ENCODE peak calls at places on chromosomes 5 and 9, in seven cellular contexts. L, S, Z, K, U, V and C are unnamed samples.

GRCh38 chr5:90590-91547 is 1.1 kb upstream of the PLEKHG4B start:
- DNase-seq in S (no peak), K (peak), Z (no peak), V (peak), L (no peak), U (no peak), C (peak)

GRCh38 chr9:13064060-13064459 is 215.4 kb downstream of the MPDZ start:
- DNase-seq in Z (no peak), V (no peak), S (no peak), K (no peak), U (no peak), L (no peak), C (no peak)

GRCh38 chr9:129317179-129318011 is 139.3 kb upstream of the IER5L start:
- DNase-seq in S (peak), K (peak), U (peak), Z (no peak), V (peak), L (peak), C (peak)

GRCh38 chr5:55668356-55668755 is 43.8 kb downstream of the SLC38A9 start:
- DNase-seq in V (peak), S (peak), U (no peak), Z (no peak), L (no peak), K (peak), C (peak)

GRCh38 chr9:87238545-87238944 is 259.1 kb upstream of the DAPK1 start:
- DNase-seq in K (peak), Z (no peak), L (no peak), U (no peak), V (peak), S (no peak), C (no peak)

GRCh38 chr9:82223442-82223841 is 234.9 kb downstream of the SPATA31D1 start:
- DNase-seq in K (peak), Z (no peak), U (no peak), L (no peak), S (no peak), V (no peak), C (peak)

GRCh38 chr5:63401434-63402046 is 560.7 kb downstream of the HTR1A start:
- DNase-seq in U (peak), K (peak), V (peak), Z (peak), S (peak), L (no peak), C (peak)

GRCh38 chr5:180313677-180314076 is 21.8 kb upstream of the MAPK9 start:
- DNase-seq in V (no peak), Z (no peak), L (no peak), K (no peak), U (peak), S (no peak), C (no peak)

GRCh38 chr9:116361558-116361957 is 208.0 kb downstream of the PAPPA start:
- DNase-seq in L (no peak), U (no peak), K (no peak), Z (no peak), V (no peak), S (no peak), C (no peak)

GRCh38 chr5:123752576-123752975 is 240.6 kb downstream of the CSNK1G3 start:
- DNase-seq in S (peak), V (peak), L (no peak), K (peak), Z (no peak), U (no peak), C (peak)

GRCh38 chr5:132245593-132245992 is 11.9 kb upstream of the PDLIM4 start:
- DNase-seq in Z (no peak), V (no peak), S (no peak), L (no peak), K (no peak), U (no peak), C (no peak)

GRCh38 chr5:110549301-110549700 is 177.2 kb downstream of the TMEM232 start:
- DNase-seq in S (no peak), K (no peak), V (peak), U (no peak), Z (no peak), L (no peak), C (no peak)

GRCh38 chr5:18745988-18746615 is 1111.8 kb downstream of the TAF11L14 start:
- DNase-seq in K (no peak), S (no peak), V (peak), Z (peak), U (no peak), L (peak), C (no peak)

GRCh38 chr5:176853151-176853793 is 42.9 kb downstream of the UNC5A start:
- DNase-seq in V (no peak), L (no peak), K (no peak), Z (no peak), S (no peak), U (no peak), C (no peak)

GRCh38 chr5:77356740-77357139 is 135.4 kb downstream of the WDR41 start:
- DNase-seq in L (no peak), Z (no peak), K (peak), S (peak), V (peak), U (no peak), C (no peak)

GRCh38 chr9:133576591-133577462 is 32.4 kb downstream of the FAM163B start:
- DNase-seq in U (peak), Z (no peak), S (no peak), V (peak), L (no peak), K (peak), C (peak)

GRCh38 chr5:120463991-120464626 is at the start of gene PRR16:
- DNase-seq in U (peak), K (peak), S (peak), V (peak), Z (peak), L (peak), C (peak)
- H3K4me3 ChIP-seq in U (peak), K (peak), S (peak), V (peak), Z (peak), L (peak), C (peak)

DNA sequence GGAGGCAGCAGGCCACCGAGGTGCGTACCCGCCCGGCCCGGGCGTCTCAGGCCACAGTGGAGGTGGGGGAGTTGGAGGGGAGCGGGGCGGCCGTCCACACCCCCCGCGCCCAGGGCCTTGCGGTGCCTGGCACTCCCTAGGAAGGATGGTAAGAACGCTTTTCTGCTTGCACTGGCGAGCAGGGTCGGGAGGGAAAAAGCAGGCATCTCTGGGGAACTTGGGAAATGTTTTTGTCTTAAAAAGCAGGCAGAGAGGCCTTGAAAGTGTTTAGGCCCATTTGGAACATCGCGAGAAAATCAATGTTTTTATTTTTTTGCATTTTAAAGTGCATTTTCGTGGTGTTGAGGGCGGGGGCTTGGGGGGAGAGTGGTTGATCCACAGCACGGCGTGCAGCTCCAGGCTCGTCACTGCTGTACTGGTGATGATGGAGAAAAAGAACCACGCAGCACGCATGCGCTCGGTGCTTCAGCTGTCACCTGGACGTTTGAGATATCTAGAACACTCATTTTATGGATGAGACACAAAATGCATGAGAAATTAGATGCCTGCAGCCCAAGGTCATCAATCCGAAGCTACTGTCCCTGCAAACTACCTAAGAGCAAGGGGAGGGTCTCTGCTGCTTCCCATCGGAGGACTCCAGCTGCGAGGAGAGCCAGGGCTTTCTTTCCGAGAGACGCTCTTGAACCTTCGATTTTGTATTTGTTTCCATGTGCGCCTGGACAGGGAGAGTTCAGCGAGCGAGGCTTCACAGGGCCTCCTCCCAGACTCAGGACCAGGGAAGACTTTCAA is 2.2 kb downstream of the DMRT2 start:
- DNase-seq in K (no peak), L (no peak), S (no peak), V (no peak), Z (no peak), U (no peak), C (no peak)
- TF ChIP-seq CTCF in K (no peak), L (no peak), S (no peak), V (no peak), Z (no peak), U (no peak), C (no peak)

GRCh38 chr5:137737349-137738256 is 1.7 kb upstream of the KLHL3 start:
- DNase-seq in S (peak), U (no peak), V (peak), K (peak), L (no peak), Z (peak), C (peak)
- H3K4me3 ChIP-seq in S (no peak), U (no peak), V (no peak), K (no peak), L (no peak), Z (no peak), C (no peak)

DNA sequence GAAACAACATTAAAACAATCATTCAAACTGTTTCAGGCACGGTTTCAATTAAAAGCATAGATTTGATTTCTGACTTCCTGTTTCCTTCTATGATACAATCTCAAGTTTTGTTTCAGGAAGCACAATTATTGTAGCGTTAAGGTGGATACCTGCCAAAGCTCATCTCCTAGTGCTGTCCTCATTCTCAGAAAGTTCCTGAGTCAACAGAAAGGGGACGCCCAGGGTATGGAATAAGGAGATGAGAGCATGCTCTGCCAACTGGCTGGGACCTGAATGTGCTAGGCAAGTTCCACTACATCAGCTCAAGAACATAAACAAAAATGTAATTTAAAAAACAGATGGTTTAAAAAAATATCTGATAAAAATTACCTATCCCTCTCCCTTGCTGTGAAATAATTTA is 2.1 kb upstream of the TRIM14 start:
- DNase-seq in K (no peak), V (peak), L (no peak), S (peak), U (no peak), Z (peak), C (peak)
- TF ChIP-seq CTCF in K (no peak), V (no peak), L (no peak), S (no peak), U (no peak), Z (peak), C (peak)

GRCh38 chr9:127122176-127123151 is at the start of gene ANGPTL2:
- DNase-seq in Z (peak), K (peak), U (peak), L (peak), S (peak), V (peak), C (peak)
- H3K4me3 ChIP-seq in Z (peak), K (peak), U (peak), L (peak), S (peak), V (peak), C (peak)

DNA sequence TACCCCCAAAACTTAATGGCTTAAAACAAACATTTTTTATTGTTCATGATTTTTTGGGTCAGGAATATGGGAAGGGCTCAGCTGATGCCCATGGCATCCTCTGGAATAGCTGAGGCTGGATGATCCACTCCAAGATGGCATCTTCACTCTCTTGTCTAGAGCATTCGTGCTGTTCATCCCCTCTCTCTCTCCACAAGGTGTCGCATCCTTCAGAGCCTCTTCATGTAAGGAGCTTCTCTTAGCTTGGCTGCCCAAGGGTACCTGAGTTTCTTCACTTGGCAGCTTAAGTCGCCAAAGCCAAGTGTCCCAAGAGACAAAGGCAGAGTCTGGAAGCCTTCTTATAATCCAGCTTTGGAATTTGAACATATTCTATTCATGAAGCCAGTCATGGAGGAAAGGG is 294.7 kb downstream of the CHSY3 start:
- DNase-seq in S (peak), K (peak), L (no peak), V (peak), U (no peak), Z (no peak), C (peak)
- TF ChIP-seq CTCF in S (peak), K (peak), L (no peak), V (peak), U (no peak), Z (no peak), C (peak)

DNA sequence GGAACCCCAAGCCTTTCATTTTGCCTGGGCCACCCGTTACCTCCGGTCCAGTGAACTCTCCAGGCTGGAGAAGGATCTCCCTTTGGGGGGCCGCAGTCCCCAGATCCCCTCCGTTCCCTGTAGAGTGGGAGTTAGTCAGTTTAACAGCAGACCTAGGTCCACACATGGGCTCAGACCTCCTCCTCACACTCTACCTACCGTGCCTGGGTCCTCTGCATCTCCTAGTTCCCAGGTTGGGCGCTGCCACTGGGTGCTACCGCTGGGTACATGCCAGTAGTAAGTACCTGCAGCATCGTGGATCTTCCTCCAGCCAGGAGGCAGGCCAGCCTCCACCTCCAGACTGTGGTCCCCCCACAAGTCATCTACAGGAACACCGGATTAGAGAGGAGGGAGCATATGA is 844 bp downstream of the APBB3 start:
- DNase-seq in S (no peak), V (no peak), K (no peak), Z (peak), L (peak), U (peak), C (no peak)
- H3K4me3 ChIP-seq in S (peak), V (peak), K (peak), Z (peak), L (peak), U (peak), C (peak)

GRCh38 chr9:89234636-89235035 is 56.0 kb upstream of the SHC3 start:
- DNase-seq in Z (no peak), V (peak), U (no peak), S (no peak), K (no peak), L (no peak), C (peak)
- TF ChIP-seq CTCF in Z (no peak), V (no peak), U (no peak), S (no peak), K (peak), L (no peak), C (no peak)

GRCh38 chr9:125551781-125552180 is 155.2 kb downstream of the MAPKAP1 start:
- DNase-seq in V (no peak), Z (no peak), L (no peak), U (no peak), S (no peak), K (no peak), C (no peak)

GRCh38 chr9:125550633-125551032 is 156.4 kb downstream of the MAPKAP1 start:
- DNase-seq in U (no peak), S (no peak), Z (no peak), L (no peak), K (no peak), V (no peak), C (no peak)

GRCh38 chr9:125548141-125548540 is 158.9 kb downstream of the MAPKAP1 start:
- DNase-seq in L (no peak), S (no peak), U (no peak), Z (no peak), V (no peak), K (no peak), C (no peak)

GRCh38 chr9:125550216-125550614 is 156.8 kb downstream of the MAPKAP1 start:
- DNase-seq in S (peak), U (no peak), L (no peak), K (peak), Z (no peak), V (peak), C (peak)

GRCh38 chr9:125549465-125550215 is 157.4 kb downstream of the MAPKAP1 start:
- DNase-seq in K (no peak), L (no peak), U (peak), Z (peak), S (peak), V (peak), C (peak)
- H3K4me3 ChIP-seq in K (no peak), L (no peak), U (no peak), Z (no peak), S (no peak), V (no peak), C (no peak)